ENCODE peak calls at places on chromosome 22, in nine cellular contexts. X, P, Z, F, C, M, W, J and I are unnamed samples.

GRCh38 chr22:37968452-37969251 is 15.2 kb downstream of the POLR2F start:
- DNase-seq in X (no peak), P (no peak), Z (no peak), F (no peak), C (no peak), M (no peak), W (no peak), J (no peak), I (no peak)

GRCh38 chr22:43150731-43151206 is 590 bp upstream of the TSPO start:
- DNase-seq in X (no peak), P (no peak), Z (no peak), F (no peak), C (no peak), M (no peak), W (no peak), J (no peak), I (no peak)

GRCh38 chr22:46737105-46737975 is 712 bp downstream of the CERK start:
- DNase-seq in X (peak), P (no peak), Z (peak), F (peak), C (no peak), M (peak), W (peak), J (no peak), I (peak)

GRCh38 chr22:49965291-49966040 is 4.9 kb downstream of the PIM3 start:
- DNase-seq in X (no peak), P (no peak), Z (no peak), F (no peak), C (peak), M (peak), W (no peak), J (peak), I (no peak)

GRCh38 chr22:30144391-30144790 is 64.1 kb downstream of the HORMAD2 start:
- DNase-seq in X (no peak), P (no peak), Z (no peak), F (no peak), C (no peak), M (no peak), W (no peak), J (no peak), I (no peak)

GRCh38 chr22:17228725-17229126 is 9.5 kb upstream of the ADA2 start:
- DNase-seq in X (no peak), P (no peak), Z (no peak), F (no peak), C (no peak), M (no peak), W (no peak), J (no peak), I (no peak)

GRCh38 chr22:23450434-23450795 is 129.7 kb downstream of the IGLL1 start:
- DNase-seq in X (no peak), P (no peak), Z (no peak), F (no peak), C (no peak), M (no peak), W (no peak), J (no peak), I (no peak)

GRCh38 chr22:19041403-19042074 is 80.7 kb downstream of the DGCR2 start:
- DNase-seq in X (no peak), P (no peak), Z (no peak), F (no peak), C (peak), M (no peak), W (no peak), J (no peak), I (no peak)

GRCh38 chr22:39967996-39968968 is 8.1 kb downstream of the TMA7B start:
- DNase-seq in X (no peak), P (no peak), Z (no peak), F (no peak), C (no peak), M (no peak), W (no peak), J (no peak), I (no peak)

GRCh38 chr22:37169412-37169811 is 18.6 kb downstream of the C1QTNF6 start:
- DNase-seq in X (no peak), P (no peak), Z (no peak), F (no peak), C (peak), M (no peak), W (no peak), J (no peak), I (no peak)